ENCODE peak calls at places on chromosomes 11 and 22, in eight cellular contexts. W is ascending aorta; O is tibial nerve; H is cardiac muscle cell; E is effector memory CD4-positive, alpha-beta T cell; Y is OCI-LY7; X is fibroblast of lung; J is neuronal stem cell. K is an unnamed sample.

GRCh38 chr11:47394322-47395224 is 13.8 kb upstream of the SLC39A13 start:
- DNase-seq in H (peak; percentile 90), J (no peak), W (no peak), Y (peak; percentile 88), O (no peak), E (peak; percentile 31), X (no peak), K (peak; percentile 70)

GRCh38 chr11:17743808-17744119 is 9.2 kb downstream of the KCNC1 start:
- DNase-seq in W (no peak), Y (no peak), E (no peak), H (peak; percentile 21), X (peak; percentile 81), O (no peak), J (no peak), K (no peak)

GRCh38 chr22:46936378-46936916 is 174.0 kb downstream of the TBC1D22A start:
- DNase-seq in X (peak; percentile 48), E (no peak), J (no peak), Y (no peak), O (peak; percentile 27), W (no peak), H (no peak), K (no peak)

GRCh38 chr11:87173185-87174039 is 135.7 kb downstream of the TMEM135 start:
- DNase-seq in E (no peak), W (no peak), O (no peak), Y (no peak), J (no peak), X (peak; percentile 79), H (peak; percentile 32), K (no peak)

GRCh38 chr11:122192634-122193245 is 76.7 kb upstream of the BLID start:
- DNase-seq in Y (no peak), E (no peak), H (peak; percentile 58), J (no peak), O (no peak), W (no peak), X (peak; percentile 77), K (no peak)

GRCh38 chr11:114042234-114042633 is 17.3 kb upstream of the ZBTB16 start:
- DNase-seq in W (no peak), X (no peak), Y (no peak), E (no peak), J (no peak), H (no peak), O (no peak), K (no peak)

GRCh38 chr22:36860821-36861659 is at the start of gene NCF4:
- DNase-seq in H (no peak), O (peak; percentile 61), W (peak; percentile 60), J (no peak), E (peak; percentile 7), Y (peak; percentile 95), X (no peak), K (peak; percentile 64)

GRCh38 chr11:44623321-44623715 is 57.9 kb downstream of the CD82 start:
- DNase-seq in E (no peak), Y (no peak), W (peak; percentile 3), J (no peak), X (no peak), H (no peak), O (peak; percentile 3), K (no peak)

GRCh38 chr11:58561394-58562102 is 14.1 kb downstream of the LPXN start:
- DNase-seq in X (no peak), H (no peak), W (no peak), E (no peak), J (no peak), Y (no peak), O (no peak), K (no peak)

GRCh38 chr22:48654492-48654891 is 1173.2 kb downstream of the BRD1 start:
- DNase-seq in H (no peak), W (no peak), J (no peak), X (peak; percentile 63), Y (no peak), E (no peak), O (no peak), K (no peak)

GRCh38 chr11:102410382-102410784 is 42.2 kb downstream of the TMEM123 start:
- DNase-seq in X (peak; percentile 57), W (no peak), E (no peak), O (no peak), J (no peak), H (peak; percentile 64), Y (no peak), K (no peak)

GRCh38 chr11:63920870-63921417 is 4.0 kb upstream of the RCOR2 start:
- DNase-seq in W (no peak), O (no peak), Y (peak; percentile 51), X (no peak), E (no peak), J (no peak), H (no peak), K (no peak)

GRCh38 chr11:114280696-114281095 is 15.5 kb upstream of the NNMT start:
- DNase-seq in E (no peak), W (no peak), J (peak; percentile 66), H (peak; percentile 95), X (peak; percentile 90), Y (peak; percentile 40), O (peak; percentile 49), K (peak; percentile 48)

GRCh38 chr11:450809-451451 is 851 bp downstream of the PTDSS2 start:
- DNase-seq in J (peak; percentile 46), O (peak; percentile 71), X (peak; percentile 63), H (peak; percentile 65), E (peak; percentile 70), W (peak; percentile 49), Y (peak; percentile 78), K (peak; percentile 47)

GRCh38 chr22:19772422-19772672 is 11.8 kb downstream of the TBX1 start:
- DNase-seq in H (no peak), W (no peak), J (no peak), O (no peak), E (no peak), X (no peak), Y (no peak), K (no peak)

GRCh38 chr11:22340803-22341581 is 2.8 kb downstream of the SLC17A6 start:
- DNase-seq in H (no peak), X (no peak), E (no peak), Y (no peak), O (no peak), W (no peak), J (no peak), K (no peak)

GRCh38 chr11:69008774-69009440 is 4.1 kb downstream of the MRGPRF start:
- DNase-seq in O (peak; percentile 64), X (peak; percentile 99), J (no peak), Y (no peak), E (no peak), W (peak; percentile 88), H (peak; percentile 95), K (peak; percentile 73)

GRCh38 chr11:3124821-3125220 is 40.3 kb downstream of the OSBPL5 start:
- DNase-seq in O (no peak), Y (no peak), E (no peak), W (no peak), H (no peak), X (no peak), J (no peak), K (no peak)

GRCh38 chr11:1771700-1772099 is 8.0 kb upstream of the CTSD start:
- DNase-seq in Y (no peak), H (peak; percentile 93), W (no peak), E (no peak), O (no peak), J (no peak), X (peak; percentile 52), K (no peak)

GRCh38 chr22:49238181-49239141 is 589.2 kb downstream of the BRD1 start:
- DNase-seq in X (no peak), W (no peak), O (no peak), Y (no peak), H (no peak), J (no peak), E (no peak), K (no peak)

GRCh38 chr11:104995001-104995408 is 26.6 kb upstream of the CASP4 start:
- DNase-seq in E (no peak), J (no peak), O (no peak), X (no peak), W (no peak), Y (no peak), H (no peak), K (no peak)

GRCh38 chr22:45686004-45686403 is 14.4 kb downstream of the ATXN10 start:
- DNase-seq in W (no peak), E (no peak), H (no peak), X (peak; percentile 73), Y (no peak), O (no peak), J (no peak), K (no peak)
- H3K4me1 ChIP-seq in W (peaks cover 5% of the 10 kb centered on the region), E (peaks cover 6% of the 10 kb centered on the region), H (peaks cover 12% of the 10 kb centered on the region), X (peaks cover 31% of the 10 kb centered on the region), Y (peaks cover 33% of the 10 kb centered on the region), O (peaks cover 23% of the 10 kb centered on the region), J (peaks cover 4% of the 10 kb centered on the region), K (peaks cover 84% of the 10 kb centered on the region)

GRCh38 chr22:38205261-38206128 is 3.7 kb downstream of the MAFF start:
- DNase-seq in Y (no peak), E (no peak), X (peak; percentile 90), J (no peak), O (peak; percentile 79), H (peak; percentile 88), W (peak; percentile 90), K (peak; percentile 83)

GRCh38 chr22:38203090-38203810 is 1.5 kb downstream of the MAFF start:
- DNase-seq in J (no peak), W (no peak), Y (peak; percentile 32), O (no peak), E (peak; percentile 28), X (peak; percentile 33), H (peak; percentile 35), K (no peak)

GRCh38 chr22:38202437-38203089 is 769 bp downstream of the MAFF start:
- DNase-seq in X (peak; percentile 84), E (peak; percentile 61), J (no peak), O (peak; percentile 89), Y (peak; percentile 67), H (peak; percentile 94), W (peak; percentile 79), K (peak; percentile 89)

GRCh38 chr22:38203855-38204497 is 2.2 kb downstream of the MAFF start:
- DNase-seq in X (peak; percentile 65), W (no peak), E (no peak), J (no peak), O (no peak), H (no peak), Y (peak; percentile 35), K (no peak)

DNA sequence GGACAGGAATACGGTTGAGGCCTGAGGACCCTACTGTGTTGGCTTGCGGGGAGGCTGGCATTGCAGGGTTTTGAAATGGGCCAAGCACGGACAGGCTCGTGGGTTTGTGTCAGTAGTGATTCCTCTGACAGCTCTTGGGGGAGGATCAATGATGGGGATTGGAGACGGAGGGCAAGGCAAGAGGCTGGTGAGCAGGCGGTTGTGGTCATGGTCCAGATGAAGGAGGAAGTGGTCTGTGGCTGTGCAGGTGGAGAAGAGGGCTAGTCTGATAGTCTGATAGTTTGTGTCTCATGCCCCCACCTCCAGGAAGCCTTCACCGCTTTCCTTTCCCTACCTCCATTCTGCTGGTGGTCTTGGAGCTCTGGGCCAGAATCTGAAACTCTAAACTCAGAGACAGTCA is 3.0 kb downstream of the MAFF start:
- DNase-seq in X (peak; percentile 53), O (no peak), Y (peak; percentile 82), H (no peak), E (no peak), W (no peak), J (no peak), K (no peak)
- H3K27ac ChIP-seq in X (peak overlapping the region; percentile 100), O (peak overlapping the region; percentile 99), Y (peak overlapping the region; percentile 19), H (no peak overlapping the region), E (no peak overlapping the region), W (peak overlapping the region; percentile 99), J (no peak overlapping the region), K (peak overlapping the region; percentile 97)

GRCh38 chr22:23531966-23532735 is 47.9 kb downstream of the IGLL1 start:
- DNase-seq in E (no peak), J (no peak), Y (no peak), X (no peak), H (no peak), W (no peak), O (no peak), K (no peak)
- H3K4me1 ChIP-seq in E (no peaks in the 10 kb centered on the region), J (peaks cover 25% of the 10 kb centered on the region), Y (peaks cover 36% of the 10 kb centered on the region), X (no peaks in the 10 kb centered on the region), H (peaks cover 39% of the 10 kb centered on the region), W (no peaks in the 10 kb centered on the region), O (no peaks in the 10 kb centered on the region), K (peaks cover 5% of the 10 kb centered on the region)

GRCh38 chr11:27011560-27012253 is 17.8 kb downstream of the FIBIN start:
- DNase-seq in H (no peak), Y (no peak), X (no peak), J (no peak), W (no peak), O (no peak), E (no peak), K (no peak)
- H3K27ac ChIP-seq in H (no peak overlapping the region), Y (no peak overlapping the region), X (no peak overlapping the region), J (no peak overlapping the region), W (peak overlapping the region; percentile 74), O (peak overlapping the region; percentile 82), E (no peak overlapping the region), K (peak overlapping the region; percentile 5)

K was measured in left ventricle myocardium inferior.